ENCODE peak calls at places on chromosomes 1 and 21, in ten cellular contexts. Z is activated CD4-positive, alpha-beta T cell treated with anti-CD3 and anti-CD28 coated beads for 24 hours; L is C1 segment of cervical spinal cord; E is kidney tubule cell; S is mucosa of descending colon; D is cardiac fibroblast; V is activated naive CD4-positive, alpha-beta T cell treated with anti-CD3 and anti-CD28 coated beads, Interleukin-2, amount 10 ng/mL, durations not matched to agents 7 days and 5 days; R is T-helper 2 cell; C is kidney epithelial cell; T is adipocyte. N is an unnamed sample.

GRCh38 chr1:3413975-3414710 is 40.3 kb upstream of the ARHGEF16 start:
- DNase-seq in Z (no peak), L (no peak), E (no peak), S (no peak), D (no peak), V (no peak), R (no peak), C (no peak), T (no peak), N (no peak)

GRCh38 chr1:38038836-38039235 is 7.8 kb downstream of the POU3F1 start:
- DNase-seq in Z (no peak), L (no peak), E (peak), S (no peak), D (no peak), V (no peak), R (no peak), C (peak), T (peak), N (no peak)

GRCh38 chr1:2098839-2099785 is 48.9 kb downstream of the PRKCZ start:
- DNase-seq in Z (no peak), L (peak), E (no peak), S (no peak), D (no peak), V (no peak), R (no peak), C (no peak), T (no peak), N (no peak)

GRCh38 chr1:184974086-184974836 is at the start of gene NIBAN1:
- DNase-seq in Z (peak), L (no peak), E (peak), S (peak), D (peak), V (peak), R (peak), C (peak), T (peak), N (peak)

GRCh38 chr1:10530281-10530740 is 55.6 kb downstream of the PEX14 start:
- DNase-seq in Z (no peak), L (no peak), E (peak), S (no peak), D (peak), V (no peak), R (no peak), C (no peak), T (peak), N (peak)

GRCh38 chr1:7956218-7957032 is 5.1 kb upstream of the PARK7 start:
- DNase-seq in Z (no peak), L (no peak), E (peak), S (no peak), D (no peak), V (no peak), R (no peak), C (no peak), T (peak), N (no peak)

GRCh38 chr1:78255378-78255777 is 209.6 kb downstream of the GIPC2 start:
- DNase-seq in Z (no peak), L (no peak), E (no peak), S (no peak), D (no peak), V (no peak), R (no peak), C (no peak), T (no peak), N (no peak)

GRCh38 chr1:168148916-168149315 is 12.2 kb upstream of the GPR161 start:
- DNase-seq in Z (no peak), L (no peak), E (no peak), S (no peak), D (no peak), V (no peak), R (no peak), C (no peak), T (peak), N (no peak)

GRCh38 chr1:55150880-55151582 is 64.1 kb downstream of the USP24 start:
- DNase-seq in Z (no peak), L (no peak), E (no peak), S (no peak), D (no peak), V (peak), R (no peak), C (no peak), T (no peak), N (no peak)

GRCh38 chr21:34845521-34846213 is 176.9 kb downstream of the CLIC6 start:
- DNase-seq in Z (peak), L (no peak), E (peak), S (no peak), D (peak), V (peak), R (peak), C (peak), T (peak), N (no peak)

GRCh38 chr1:175471039-175471800 is 272.2 kb downstream of the TNR start:
- DNase-seq in Z (no peak), L (no peak), E (peak), S (no peak), D (peak), V (no peak), R (no peak), C (peak), T (no peak), N (no peak)

GRCh38 chr1:74161494-74161893 is 36.5 kb downstream of the LRRIQ3 start:
- DNase-seq in Z (no peak), L (no peak), E (no peak), S (no peak), D (no peak), V (no peak), R (no peak), C (no peak), T (peak), N (no peak)

GRCh38 chr1:12604114-12604874 is 13.7 kb downstream of the DHRS3 start:
- DNase-seq in Z (peak), L (no peak), E (peak), S (no peak), D (peak), V (peak), R (peak), C (peak), T (peak), N (no peak)